ENCODE peak calls at places on chromosomes 16 and 17, in four cellular contexts. One of them, this sample, is unnamed.
A peak's percentile ranks its signal among the peaks of the same experiment; 100 is the strongest.

GRCh38 chr17:180380-181212 is 854 bp downstream of the DOC2B start:
- DNase-seq in T-helper 2 cell: no peak
- DNase-seq in stimulated activated CD8-positive, alpha-beta memory T cell treated with anti-CD3 and anti-CD28 coated beads, Interleukin-4, amount 100 ng/mL, for 4 hours: no peak
- DNase-seq in activated naive CD4-positive, alpha-beta T cell: no peak
- DNase-seq in this sample: no peak

GRCh38 chr16:48687421-48688038 is 77.5 kb upstream of the N4BP1 start:
- DNase-seq in T-helper 2 cell: peak; percentile 53
- DNase-seq in stimulated activated CD8-positive, alpha-beta memory T cell treated with anti-CD3 and anti-CD28 coated beads, Interleukin-4, amount 100 ng/mL, for 4 hours: no peak
- DNase-seq in activated naive CD4-positive, alpha-beta T cell: no peak
- DNase-seq in this sample: no peak

GRCh38 chr17:72110231-72110952 is 10.4 kb upstream of the SOX9 start:
- DNase-seq in T-helper 2 cell: no peak
- DNase-seq in stimulated activated CD8-positive, alpha-beta memory T cell treated with anti-CD3 and anti-CD28 coated beads, Interleukin-4, amount 100 ng/mL, for 4 hours: no peak
- DNase-seq in activated naive CD4-positive, alpha-beta T cell: no peak
- DNase-seq in this sample: no peak

GRCh38 chr17:69179227-69179952 is 37.7 kb upstream of the ABCA6 start:
- DNase-seq in T-helper 2 cell: no peak
- DNase-seq in stimulated activated CD8-positive, alpha-beta memory T cell treated with anti-CD3 and anti-CD28 coated beads, Interleukin-4, amount 100 ng/mL, for 4 hours: no peak
- DNase-seq in activated naive CD4-positive, alpha-beta T cell: no peak
- DNase-seq in this sample: no peak

GRCh38 chr17:28897769-28898259 is 281 bp upstream of the FLOT2 start:
- DNase-seq in T-helper 2 cell: peak; percentile 60
- DNase-seq in stimulated activated CD8-positive, alpha-beta memory T cell treated with anti-CD3 and anti-CD28 coated beads, Interleukin-4, amount 100 ng/mL, for 4 hours: no peak
- DNase-seq in activated naive CD4-positive, alpha-beta T cell: no peak
- DNase-seq in this sample: no peak

GRCh38 chr16:46850619-46851555 is 19.9 kb upstream of the C16orf87 start:
- DNase-seq in T-helper 2 cell: no peak
- DNase-seq in stimulated activated CD8-positive, alpha-beta memory T cell treated with anti-CD3 and anti-CD28 coated beads, Interleukin-4, amount 100 ng/mL, for 4 hours: no peak
- DNase-seq in activated naive CD4-positive, alpha-beta T cell: no peak
- DNase-seq in this sample: no peak

GRCh38 chr16:78210305-78210704 is 110.9 kb downstream of the WWOX start:
- DNase-seq in T-helper 2 cell: no peak
- DNase-seq in stimulated activated CD8-positive, alpha-beta memory T cell treated with anti-CD3 and anti-CD28 coated beads, Interleukin-4, amount 100 ng/mL, for 4 hours: no peak
- DNase-seq in activated naive CD4-positive, alpha-beta T cell: no peak
- DNase-seq in this sample: no peak

GRCh38 chr17:77728022-77728671 is 230.4 kb upstream of the TNRC6C start:
- DNase-seq in T-helper 2 cell: peak; percentile 7
- DNase-seq in stimulated activated CD8-positive, alpha-beta memory T cell treated with anti-CD3 and anti-CD28 coated beads, Interleukin-4, amount 100 ng/mL, for 4 hours: no peak
- DNase-seq in activated naive CD4-positive, alpha-beta T cell: no peak
- DNase-seq in this sample: no peak

GRCh38 chr16:10412935-10413601 is 27.2 kb downstream of the ATF7IP2 start:
- DNase-seq in T-helper 2 cell: no peak
- DNase-seq in stimulated activated CD8-positive, alpha-beta memory T cell treated with anti-CD3 and anti-CD28 coated beads, Interleukin-4, amount 100 ng/mL, for 4 hours: no peak
- DNase-seq in activated naive CD4-positive, alpha-beta T cell: no peak
- DNase-seq in this sample: no peak

GRCh38 chr17:71550675-71551074 is 570.1 kb upstream of the SOX9 start:
- DNase-seq in T-helper 2 cell: no peak
- DNase-seq in stimulated activated CD8-positive, alpha-beta memory T cell treated with anti-CD3 and anti-CD28 coated beads, Interleukin-4, amount 100 ng/mL, for 4 hours: no peak
- DNase-seq in activated naive CD4-positive, alpha-beta T cell: no peak
- DNase-seq in this sample: no peak

GRCh38 chr17:81519284-81520020 is 6.9 kb upstream of the ACTG1 start:
- DNase-seq in T-helper 2 cell: peak; percentile 56
- DNase-seq in stimulated activated CD8-positive, alpha-beta memory T cell treated with anti-CD3 and anti-CD28 coated beads, Interleukin-4, amount 100 ng/mL, for 4 hours: no peak
- DNase-seq in activated naive CD4-positive, alpha-beta T cell: no peak
- DNase-seq in this sample: no peak

GRCh38 chr17:79038545-79039135 is 14.7 kb downstream of the C1QTNF1 start:
- DNase-seq in T-helper 2 cell: no peak
- DNase-seq in stimulated activated CD8-positive, alpha-beta memory T cell treated with anti-CD3 and anti-CD28 coated beads, Interleukin-4, amount 100 ng/mL, for 4 hours: no peak
- DNase-seq in activated naive CD4-positive, alpha-beta T cell: no peak
- DNase-seq in this sample: no peak

GRCh38 chr16:53743149-53743566 is 39.2 kb downstream of the FTO start:
- DNase-seq in T-helper 2 cell: peak; percentile 50
- DNase-seq in stimulated activated CD8-positive, alpha-beta memory T cell treated with anti-CD3 and anti-CD28 coated beads, Interleukin-4, amount 100 ng/mL, for 4 hours: no peak
- DNase-seq in activated naive CD4-positive, alpha-beta T cell: no peak
- DNase-seq in this sample: no peak

GRCh38 chr16:55510185-55510805 is 1.4 kb downstream of the LPCAT2 start:
- DNase-seq in T-helper 2 cell: no peak
- DNase-seq in stimulated activated CD8-positive, alpha-beta memory T cell treated with anti-CD3 and anti-CD28 coated beads, Interleukin-4, amount 100 ng/mL, for 4 hours: no peak
- DNase-seq in activated naive CD4-positive, alpha-beta T cell: no peak
- DNase-seq in this sample: no peak

GRCh38 chr17:64262422-64263260 is at the start of gene TEX2:
- DNase-seq in T-helper 2 cell: peak; percentile 77
- DNase-seq in stimulated activated CD8-positive, alpha-beta memory T cell treated with anti-CD3 and anti-CD28 coated beads, Interleukin-4, amount 100 ng/mL, for 4 hours: peak; percentile 10
- DNase-seq in activated naive CD4-positive, alpha-beta T cell: peak; percentile 51
- DNase-seq in this sample: no peak

GRCh38 chr17:68981288-68981687 is 26.1 kb upstream of the ABCA8 start:
- DNase-seq in T-helper 2 cell: no peak
- DNase-seq in stimulated activated CD8-positive, alpha-beta memory T cell treated with anti-CD3 and anti-CD28 coated beads, Interleukin-4, amount 100 ng/mL, for 4 hours: no peak
- DNase-seq in activated naive CD4-positive, alpha-beta T cell: no peak
- DNase-seq in this sample: no peak

GRCh38 chr17:40490289-40490853 is 11.1 kb downstream of the TNS4 start:
- DNase-seq in T-helper 2 cell: no peak
- DNase-seq in stimulated activated CD8-positive, alpha-beta memory T cell treated with anti-CD3 and anti-CD28 coated beads, Interleukin-4, amount 100 ng/mL, for 4 hours: no peak
- DNase-seq in activated naive CD4-positive, alpha-beta T cell: no peak
- DNase-seq in this sample: no peak

GRCh38 chr17:55390364-55390977 is 31.2 kb downstream of the MMD start:
- DNase-seq in T-helper 2 cell: no peak
- DNase-seq in stimulated activated CD8-positive, alpha-beta memory T cell treated with anti-CD3 and anti-CD28 coated beads, Interleukin-4, amount 100 ng/mL, for 4 hours: no peak
- DNase-seq in activated naive CD4-positive, alpha-beta T cell: no peak
- DNase-seq in this sample: no peak

GRCh38 chr16:65024649-65025243 is 97.1 kb downstream of the CDH11 start:
- DNase-seq in T-helper 2 cell: no peak
- DNase-seq in stimulated activated CD8-positive, alpha-beta memory T cell treated with anti-CD3 and anti-CD28 coated beads, Interleukin-4, amount 100 ng/mL, for 4 hours: no peak
- DNase-seq in activated naive CD4-positive, alpha-beta T cell: no peak
- DNase-seq in this sample: no peak

GRCh38 chr16:138049-138417 is 440 bp downstream of the NPRL3 start:
- DNase-seq in T-helper 2 cell: peak; percentile 41
- DNase-seq in stimulated activated CD8-positive, alpha-beta memory T cell treated with anti-CD3 and anti-CD28 coated beads, Interleukin-4, amount 100 ng/mL, for 4 hours: no peak
- DNase-seq in activated naive CD4-positive, alpha-beta T cell: peak; percentile 15
- DNase-seq in this sample: no peak

GRCh38 chr17:8162997-8163977 is 539 bp upstream of the VAMP2 start:
- DNase-seq in T-helper 2 cell: peak; percentile 27
- DNase-seq in stimulated activated CD8-positive, alpha-beta memory T cell treated with anti-CD3 and anti-CD28 coated beads, Interleukin-4, amount 100 ng/mL, for 4 hours: no peak
- DNase-seq in activated naive CD4-positive, alpha-beta T cell: no peak
- DNase-seq in this sample: no peak

GRCh38 chr16:77273815-77274214 is 74.6 kb downstream of the SYCE1L start:
- DNase-seq in T-helper 2 cell: no peak
- DNase-seq in stimulated activated CD8-positive, alpha-beta memory T cell treated with anti-CD3 and anti-CD28 coated beads, Interleukin-4, amount 100 ng/mL, for 4 hours: no peak
- DNase-seq in activated naive CD4-positive, alpha-beta T cell: no peak
- DNase-seq in this sample: no peak

GRCh38 chr17:42097691-42098661 is at the start of gene ZNF385C:
- DNase-seq in T-helper 2 cell: no peak
- DNase-seq in stimulated activated CD8-positive, alpha-beta memory T cell treated with anti-CD3 and anti-CD28 coated beads, Interleukin-4, amount 100 ng/mL, for 4 hours: no peak
- DNase-seq in activated naive CD4-positive, alpha-beta T cell: no peak
- DNase-seq in this sample: no peak